ENCODE peak calls at places on chromosomes 1 and 21, in five cellular contexts. I, Y, R, Q and K are unnamed samples.

GRCh38 chr1:211517006-211517405 is 25.0 kb upstream of the RD3 start:
- DNase-seq in I (no peak), Y (no peak), R (no peak), Q (no peak), K (peak)

GRCh38 chr1:6072774-6073479 is 27.2 kb downstream of the KCNAB2 start:
- DNase-seq in I (no peak), Y (no peak), R (no peak), Q (no peak), K (no peak)

GRCh38 chr1:17494114-17494729 is 45.3 kb upstream of the ARHGEF10L start:
- DNase-seq in I (peak), Y (peak), R (peak), Q (peak), K (peak)

GRCh38 chr1:171881466-171881865 is 40.2 kb downstream of the DNM3 start:
- DNase-seq in I (no peak), Y (no peak), R (no peak), Q (no peak), K (no peak)

GRCh38 chr1:99763956-99764355 is 2.5 kb downstream of the FRRS1 start:
- DNase-seq in I (no peak), Y (no peak), R (no peak), Q (no peak), K (no peak)

GRCh38 chr1:183218039-183218618 is 32.1 kb downstream of the LAMC2 start:
- DNase-seq in I (no peak), Y (no peak), R (no peak), Q (no peak), K (no peak)

GRCh38 chr1:219577331-219577730 is 35.6 kb downstream of the ZC3H11B start:
- DNase-seq in I (no peak), Y (no peak), R (no peak), Q (no peak), K (no peak)

GRCh38 chr1:224852901-224853568 is 76.4 kb upstream of the DNAH14 start:
- DNase-seq in I (peak), Y (peak), R (no peak), Q (peak), K (no peak)

GRCh38 chr1:24724345-24725208 is 20.7 kb upstream of the CLIC4 start:
- DNase-seq in I (peak), Y (no peak), R (peak), Q (peak), K (peak)

GRCh38 chr1:159991513-159991912 is 37.5 kb upstream of the SLAMF9 start:
- DNase-seq in I (peak), Y (no peak), R (peak), Q (peak), K (no peak)

GRCh38 chr1:85584264-85584781 is 3.8 kb downstream of the CCN1 start:
- DNase-seq in I (peak), Y (peak), R (peak), Q (peak), K (no peak)

GRCh38 chr1:110130989-110131388 is 18.7 kb downstream of the UBL4B start:
- DNase-seq in I (no peak), Y (no peak), R (no peak), Q (no peak), K (no peak)

GRCh38 chr1:118947790-118948189 is 40.4 kb downstream of the TBX15 start:
- DNase-seq in I (peak), Y (no peak), R (no peak), Q (no peak), K (no peak)

GRCh38 chr1:17289756-17290155 is 18.2 kb upstream of the PADI4 start:
- DNase-seq in I (peak), Y (no peak), R (no peak), Q (no peak), K (no peak)

GRCh38 chr1:51960262-51960661 is 30.2 kb downstream of the RAB3B start:
- DNase-seq in I (no peak), Y (no peak), R (no peak), Q (peak), K (peak)

GRCh38 chr1:1231400-1232223 is at the start of gene SDF4:
- DNase-seq in I (peak), Y (peak), R (peak), Q (peak), K (peak)

GRCh38 chr1:92804721-92805169 is 19.8 kb upstream of the EVI5 start:
- DNase-seq in I (peak), Y (no peak), R (no peak), Q (peak), K (peak)

GRCh38 chr1:165960881-165961280 is 133.5 kb downstream of the UCK2 start:
- DNase-seq in I (no peak), Y (no peak), R (no peak), Q (no peak), K (no peak)

GRCh38 chr21:34008618-34009017 is 64.8 kb upstream of the MRPS6 start:
- DNase-seq in I (no peak), Y (no peak), R (no peak), Q (no peak), K (no peak)

GRCh38 chr1:167452483-167452882 is 65.8 kb downstream of the CD247 start:
- DNase-seq in I (no peak), Y (no peak), R (no peak), Q (no peak), K (no peak)

GRCh38 chr1:236287757-236288619 is 6.2 kb upstream of the ERO1B start:
- DNase-seq in I (peak), Y (peak), R (peak), Q (peak), K (peak)

GRCh38 chr1:157992813-157993178 is 649 bp upstream of the KIRREL1 start:
- DNase-seq in I (peak), Y (no peak), R (no peak), Q (no peak), K (no peak)

GRCh38 chr1:107896946-107897345 is 68.0 kb downstream of the VAV3 start:
- DNase-seq in I (no peak), Y (no peak), R (no peak), Q (no peak), K (no peak)

GRCh38 chr21:14215971-14216621 is at the start of gene RBM11:
- DNase-seq in I (peak), Y (peak), R (peak), Q (peak), K (peak)

DNA sequence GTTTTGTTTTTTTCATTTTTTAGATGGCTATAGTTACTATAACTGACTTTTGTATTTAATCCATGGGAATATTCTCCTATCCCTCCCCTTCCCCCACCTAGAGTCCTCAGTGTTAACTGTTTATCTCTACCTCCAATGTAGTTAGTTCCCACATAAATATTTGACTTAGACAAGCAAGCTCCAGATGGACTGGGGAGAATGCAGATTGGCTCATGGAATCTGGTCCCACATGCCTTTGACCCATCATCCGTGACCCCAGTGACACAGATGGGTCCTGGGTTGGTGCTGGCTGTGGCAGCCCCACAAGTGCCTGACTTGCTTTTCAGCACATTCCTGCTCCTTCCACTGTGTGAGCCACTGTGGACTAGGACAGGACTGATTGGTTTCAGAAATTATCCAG is 41.8 kb downstream of the ATP2B4 start:
- DNase-seq in I (peak), Y (no peak), R (no peak), Q (no peak), K (no peak)
- H3K23ac ChIP-seq in I (no peak), Y (no peak), R (no peak), Q (no peak), K (no peak)

GRCh38 chr21:36288651-36289243 is 31.2 kb upstream of the MORC3 start:
- DNase-seq in I (peak), Y (no peak), R (no peak), Q (peak), K (no peak)

GRCh38 chr21:36291509-36291908 is 28.5 kb upstream of the MORC3 start:
- DNase-seq in I (no peak), Y (no peak), R (no peak), Q (peak), K (no peak)
- H2BK12ac ChIP-seq in I (no peak), Y (no peak), R (no peak), Q (no peak), K (no peak)

DNA sequence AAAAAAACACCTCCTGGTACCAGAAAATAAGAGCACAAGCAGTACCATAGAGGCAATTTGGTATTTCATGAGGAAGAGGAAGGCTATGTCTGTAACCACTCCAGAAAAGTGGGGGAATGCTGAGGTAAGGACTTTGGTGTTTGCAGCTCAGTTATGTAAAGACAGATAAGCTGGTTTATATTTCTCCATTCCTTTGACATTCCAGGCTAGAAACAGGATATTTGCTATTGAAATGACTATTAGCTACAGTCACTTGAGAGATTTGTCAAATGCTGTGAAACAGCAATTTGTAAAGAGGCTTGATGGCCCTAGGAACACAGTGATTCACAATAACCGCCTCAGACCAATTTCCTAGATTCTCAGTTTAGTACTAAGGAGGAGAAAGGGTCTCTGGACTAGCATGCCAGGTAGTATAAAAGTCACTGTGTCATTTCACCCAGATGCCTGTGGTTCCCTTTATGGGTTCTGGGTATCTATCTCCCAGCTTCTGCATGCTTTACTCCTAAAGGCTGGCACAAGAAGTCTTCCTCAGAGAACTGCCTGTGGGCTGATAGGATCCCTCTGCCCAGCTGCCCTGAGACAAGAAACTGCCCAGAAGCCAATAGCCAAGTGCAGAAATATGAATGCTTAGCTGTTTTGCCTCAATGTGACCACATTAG is 80.5 kb downstream of the VCAM1 start:
- DNase-seq in I (peak), Y (no peak), R (no peak), Q (peak), K (no peak)
- H3K23ac ChIP-seq in I (no peak), Y (no peak), R (no peak), Q (no peak), K (no peak)

GRCh38 chr1:12594490-12594889 is 23.5 kb downstream of the DHRS3 start:
- DNase-seq in I (no peak), Y (no peak), R (no peak), Q (no peak), K (no peak)
- H2BK12ac ChIP-seq in I (no peak), Y (no peak), R (peak), Q (no peak), K (no peak)

DNA sequence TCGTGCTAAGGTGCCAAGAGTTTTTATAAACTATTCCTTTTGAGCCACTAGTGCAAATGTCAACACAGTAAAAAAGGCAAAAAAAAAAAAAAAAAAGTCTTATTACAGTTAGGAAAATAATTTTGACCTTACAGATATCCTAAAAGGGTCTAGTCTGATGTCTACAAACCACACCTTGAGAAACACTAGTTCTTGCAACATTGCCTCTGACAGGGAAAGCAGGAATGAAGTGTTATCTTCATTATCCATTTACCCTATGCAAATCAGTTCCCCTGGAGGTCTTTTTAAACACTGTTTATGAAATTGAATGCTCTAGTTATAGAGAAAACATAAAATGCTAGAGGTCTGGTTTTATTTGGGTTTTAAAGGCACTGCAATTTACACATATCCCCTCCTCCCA is 115.2 kb upstream of the DMRTA2 start:
- DNase-seq in I (no peak), Y (no peak), R (no peak), Q (peak), K (no peak)
- H3K23ac ChIP-seq in I (no peak), Y (no peak), R (no peak), Q (no peak), K (no peak)